ENCODE peak calls at places on chromosomes 6 and 20, in six cellular contexts. One of them, this sample, is unnamed.

GRCh38 chr6:90204327-90204726 is 92.3 kb downstream of the BACH2 start:
- DNase-seq in GM13976: no peak
- DNase-seq in mesothelial cell of epicardium: no peak
- DNase-seq in astrocyte: peak
- DNase-seq in naive B cell: no peak
- DNase-seq in D341Med: no peak
- DNase-seq in this sample: no peak

GRCh38 chr6:48068326-48069191 is 42.4 kb downstream of the PTCHD4 start:
- DNase-seq in GM13976: peak
- DNase-seq in mesothelial cell of epicardium: peak
- DNase-seq in astrocyte: no peak
- DNase-seq in naive B cell: no peak
- DNase-seq in D341Med: peak
- DNase-seq in this sample: no peak

GRCh38 chr6:150247803-150248202 is 105.0 kb downstream of the PPP1R14C start:
- DNase-seq in GM13976: no peak
- DNase-seq in mesothelial cell of epicardium: no peak
- DNase-seq in astrocyte: no peak
- DNase-seq in naive B cell: no peak
- DNase-seq in D341Med: no peak
- DNase-seq in this sample: no peak

GRCh38 chr6:84156306-84156705 is 71.1 kb downstream of the CEP162 start:
- DNase-seq in GM13976: no peak
- DNase-seq in mesothelial cell of epicardium: no peak
- DNase-seq in astrocyte: no peak
- DNase-seq in naive B cell: no peak
- DNase-seq in D341Med: no peak
- DNase-seq in this sample: no peak

GRCh38 chr6:25447570-25447929 is 168.4 kb downstream of the CARMIL1 start:
- DNase-seq in GM13976: peak
- DNase-seq in mesothelial cell of epicardium: no peak
- DNase-seq in astrocyte: no peak
- DNase-seq in naive B cell: no peak
- DNase-seq in D341Med: no peak
- DNase-seq in this sample: no peak

GRCh38 chr6:35427851-35428321 is 24.3 kb upstream of the FANCE start:
- DNase-seq in GM13976: no peak
- DNase-seq in mesothelial cell of epicardium: no peak
- DNase-seq in astrocyte: peak
- DNase-seq in naive B cell: no peak
- DNase-seq in D341Med: no peak
- DNase-seq in this sample: no peak

GRCh38 chr6:13273931-13274706 is 54.2 kb downstream of the TBC1D7 start:
- DNase-seq in GM13976: peak
- DNase-seq in mesothelial cell of epicardium: no peak
- DNase-seq in astrocyte: no peak
- DNase-seq in naive B cell: peak
- DNase-seq in D341Med: no peak
- DNase-seq in this sample: no peak

GRCh38 chr6:13664703-13665352 is 46.8 kb downstream of the RANBP9 start:
- DNase-seq in GM13976: no peak
- DNase-seq in mesothelial cell of epicardium: no peak
- DNase-seq in astrocyte: peak
- DNase-seq in naive B cell: no peak
- DNase-seq in D341Med: no peak
- DNase-seq in this sample: no peak

GRCh38 chr6:154995241-154996162 is at the start of gene TIAM2:
- DNase-seq in GM13976: peak
- DNase-seq in mesothelial cell of epicardium: peak
- DNase-seq in astrocyte: no peak
- DNase-seq in naive B cell: no peak
- DNase-seq in D341Med: peak
- DNase-seq in this sample: no peak

GRCh38 chr20:18272451-18272850 is 15.9 kb upstream of the ZNF133 start:
- DNase-seq in GM13976: no peak
- DNase-seq in mesothelial cell of epicardium: no peak
- DNase-seq in astrocyte: no peak
- DNase-seq in naive B cell: no peak
- DNase-seq in D341Med: no peak
- DNase-seq in this sample: no peak

GRCh38 chr6:3294921-3295871 is 36.4 kb downstream of the PSMG4 start:
- DNase-seq in GM13976: no peak
- DNase-seq in mesothelial cell of epicardium: no peak
- DNase-seq in astrocyte: no peak
- DNase-seq in naive B cell: no peak
- DNase-seq in D341Med: peak
- DNase-seq in this sample: no peak

GRCh38 chr6:39901670-39902069 is 32.6 kb downstream of the MOCS1 start:
- DNase-seq in GM13976: no peak
- DNase-seq in mesothelial cell of epicardium: no peak
- DNase-seq in astrocyte: no peak
- DNase-seq in naive B cell: no peak
- DNase-seq in D341Med: no peak
- DNase-seq in this sample: no peak

GRCh38 chr6:55209059-55209458 is 34.7 kb downstream of the HCRTR2 start:
- DNase-seq in GM13976: no peak
- DNase-seq in mesothelial cell of epicardium: no peak
- DNase-seq in astrocyte: peak
- DNase-seq in naive B cell: no peak
- DNase-seq in D341Med: no peak
- DNase-seq in this sample: no peak

GRCh38 chr6:134267917-134268361 is 50.0 kb downstream of the SGK1 start:
- DNase-seq in GM13976: no peak
- DNase-seq in mesothelial cell of epicardium: no peak
- DNase-seq in astrocyte: no peak
- DNase-seq in naive B cell: no peak
- DNase-seq in D341Med: peak
- DNase-seq in this sample: peak

GRCh38 chr6:156828280-156828703 is 51.1 kb downstream of the ARID1B start:
- DNase-seq in GM13976: peak
- DNase-seq in mesothelial cell of epicardium: no peak
- DNase-seq in astrocyte: peak
- DNase-seq in naive B cell: no peak
- DNase-seq in D341Med: peak
- DNase-seq in this sample: no peak

GRCh38 chr6:44386929-44387345 is 569 bp upstream of the CDC5L start:
- DNase-seq in GM13976: peak
- DNase-seq in mesothelial cell of epicardium: no peak
- DNase-seq in astrocyte: peak
- DNase-seq in naive B cell: no peak
- DNase-seq in D341Med: peak
- DNase-seq in this sample: no peak

GRCh38 chr6:31901415-31901952 is 402 bp downstream of the ZBTB12 start:
- DNase-seq in GM13976: peak
- DNase-seq in mesothelial cell of epicardium: no peak
- DNase-seq in astrocyte: peak
- DNase-seq in naive B cell: peak
- DNase-seq in D341Med: peak
- DNase-seq in this sample: no peak

GRCh38 chr6:45741437-45742166 is 274.1 kb downstream of the CLIC5 start:
- DNase-seq in GM13976: peak
- DNase-seq in mesothelial cell of epicardium: no peak
- DNase-seq in astrocyte: peak
- DNase-seq in naive B cell: peak
- DNase-seq in D341Med: no peak
- DNase-seq in this sample: no peak

GRCh38 chr6:35485402-35485877 is 11.4 kb downstream of the TEAD3 start:
- DNase-seq in GM13976: no peak
- DNase-seq in mesothelial cell of epicardium: no peak
- DNase-seq in astrocyte: peak
- DNase-seq in naive B cell: no peak
- DNase-seq in D341Med: no peak
- DNase-seq in this sample: no peak

GRCh38 chr6:43669922-43670622 is 17.5 kb downstream of the MRPS18A start:
- DNase-seq in GM13976: peak
- DNase-seq in mesothelial cell of epicardium: no peak
- DNase-seq in astrocyte: no peak
- DNase-seq in naive B cell: no peak
- DNase-seq in D341Med: no peak
- DNase-seq in this sample: no peak

GRCh38 chr20:10675456-10675848 is 1.7 kb upstream of the JAG1 start:
- DNase-seq in GM13976: no peak
- DNase-seq in mesothelial cell of epicardium: no peak
- DNase-seq in astrocyte: no peak
- DNase-seq in naive B cell: no peak
- DNase-seq in D341Med: no peak
- DNase-seq in this sample: no peak

GRCh38 chr6:3296113-3296512 is 37.4 kb downstream of the PSMG4 start:
- DNase-seq in GM13976: no peak
- DNase-seq in mesothelial cell of epicardium: no peak
- DNase-seq in astrocyte: no peak
- DNase-seq in naive B cell: no peak
- DNase-seq in D341Med: no peak
- DNase-seq in this sample: no peak

This sample was measured in amygdala.